ENCODE peak calls at places on chromosomes 5 and 9, in eight cellular contexts. E is brain microvascular endothelial cell; K is GM12878; J is psoas muscle; P is fibroblast of lung; O is neural crest cell; T is stimulated activated CD4-positive, alpha-beta T cell treated with anti-CD3 and anti-CD28 coated beads, Interleukin-12 subunit alpha, Interleukin-12 subunit beta, amount 100 ng/mL, for 24 hours; Q is iris pigment epithelial cell. R is an unnamed sample.

GRCh38 chr9:130681769-130682489 is 11.7 kb upstream of the EXOSC2 start:
- DNase-seq in E (no peak), K (no peak), J (no peak), P (no peak), O (no peak), T (no peak), Q (no peak), R (peak)

GRCh38 chr5:178057839-178058238 is 55.5 kb upstream of the N4BP3 start:
- DNase-seq in E (no peak), K (no peak), J (peak), P (no peak), O (no peak), T (no peak), Q (no peak), R (no peak)

GRCh38 chr5:172399336-172399735 is 55.0 kb downstream of the SH3PXD2B start:
- DNase-seq in E (no peak), K (no peak), J (no peak), P (peak), O (no peak), T (no peak), Q (no peak), R (no peak)

GRCh38 chr9:16133556-16134227 is 580.8 kb downstream of the CCDC171 start:
- DNase-seq in E (peak), K (no peak), J (peak), P (peak), O (peak), T (no peak), Q (peak), R (no peak)

GRCh38 chr5:147631428-147631985 is 121.6 kb upstream of the DPYSL3 start:
- DNase-seq in E (no peak), K (no peak), J (no peak), P (no peak), O (no peak), T (no peak), Q (no peak), R (no peak)

GRCh38 chr5:122816726-122817125 is 28.7 kb upstream of the SNX24 start:
- DNase-seq in E (no peak), K (no peak), J (no peak), P (no peak), O (no peak), T (no peak), Q (no peak), R (no peak)

GRCh38 chr9:101443358-101443757 is 7.8 kb upstream of the ALDOB start:
- DNase-seq in E (no peak), K (no peak), J (peak), P (no peak), O (no peak), T (no peak), Q (no peak), R (no peak)

GRCh38 chr5:54595724-54596123 is 78.2 kb downstream of the SNX18 start:
- DNase-seq in E (no peak), K (no peak), J (no peak), P (peak), O (no peak), T (no peak), Q (no peak), R (no peak)

GRCh38 chr5:16061163-16061562 is 118.4 kb downstream of the MARCHF11 start:
- DNase-seq in E (no peak), K (no peak), J (no peak), P (no peak), O (no peak), T (no peak), Q (no peak), R (no peak)

GRCh38 chr9:18129809-18130334 is 344.1 kb upstream of the ADAMTSL1 start:
- DNase-seq in E (no peak), K (no peak), J (no peak), P (no peak), O (no peak), T (no peak), Q (no peak), R (no peak)

GRCh38 chr5:87383216-87383615 is 29.5 kb downstream of the CCNH start:
- DNase-seq in E (no peak), K (no peak), J (no peak), P (peak), O (no peak), T (no peak), Q (peak), R (no peak)

GRCh38 chr9:97593960-97594359 is 39.2 kb downstream of the TSTD2 start:
- DNase-seq in E (no peak), K (no peak), J (no peak), P (no peak), O (no peak), T (no peak), Q (no peak), R (no peak)

GRCh38 chr9:78348848-78349247 is 51.9 kb downstream of the PSAT1 start:
- DNase-seq in E (no peak), K (no peak), J (no peak), P (no peak), O (no peak), T (no peak), Q (no peak), R (no peak)

GRCh38 chr9:92650839-92651621 is 18.9 kb downstream of the IPPK start:
- DNase-seq in E (peak), K (no peak), J (peak), P (peak), O (no peak), T (no peak), Q (peak), R (no peak)

GRCh38 chr5:56910123-56910951 is 941 bp downstream of the SETD9 start:
- DNase-seq in E (no peak), K (no peak), J (peak), P (peak), O (no peak), T (peak), Q (peak), R (no peak)

GRCh38 chr9:4237748-4238511 is 61.9 kb downstream of the GLIS3 start:
- DNase-seq in E (no peak), K (no peak), J (no peak), P (peak), O (no peak), T (no peak), Q (no peak), R (peak)

GRCh38 chr5:149345892-149346222 is 558 bp downstream of the GRPEL2 start:
- DNase-seq in E (no peak), K (no peak), J (no peak), P (peak), O (no peak), T (no peak), Q (peak), R (no peak)

GRCh38 chr9:129194222-129194621 is 16.2 kb upstream of the IER5L start:
- DNase-seq in E (no peak), K (no peak), J (no peak), P (no peak), O (no peak), T (no peak), Q (no peak), R (no peak)

GRCh38 chr5:134873494-134873893 is 677 bp upstream of the TXNDC15 start:
- DNase-seq in E (no peak), K (no peak), J (no peak), P (no peak), O (no peak), T (peak), Q (no peak), R (no peak)

GRCh38 chr5:24289582-24289981 is 355.2 kb downstream of the CDH10 start:
- DNase-seq in E (no peak), K (no peak), J (no peak), P (no peak), O (no peak), T (no peak), Q (no peak), R (no peak)

GRCh38 chr5:9653811-9654210 is 23.7 kb upstream of the TAS2R1 start:
- DNase-seq in E (peak), K (no peak), J (peak), P (peak), O (no peak), T (no peak), Q (peak), R (no peak)

GRCh38 chr5:173001229-173001841 is 17.8 kb downstream of the ATP6V0E1 start:
- DNase-seq in E (no peak), K (peak), J (no peak), P (no peak), O (no peak), T (no peak), Q (no peak), R (no peak)

GRCh38 chr9:2055203-2055658 is 40.1 kb downstream of the SMARCA2 start:
- DNase-seq in E (no peak), K (peak), J (no peak), P (peak), O (no peak), T (no peak), Q (peak), R (no peak)

GRCh38 chr5:113172231-113172826 is 195.7 kb downstream of the DCP2 start:
- DNase-seq in E (no peak), K (no peak), J (no peak), P (no peak), O (no peak), T (no peak), Q (no peak), R (no peak)